ENCODE peak calls at places on chromosomes 5 and 9, in nine cellular contexts. H is non-pigmented ciliary epithelial cell; Y is effector CD4-positive, alpha-beta T cell; W is pulmonary artery endothelial cell; Q is hippocampal formation; C is thoracic aorta; F is neural progenitor cell; K is transverse colon; Z is ELR. S is an unnamed sample.
A peak's percentile ranks its signal among the peaks of the same experiment; 100 is the strongest.

GRCh38 chr5:21817668-21818419 is 1035.3 kb downstream of the CDH12 start:
- DNase-seq in Y (no peak), F (no peak), Z (peak; percentile 37), Q (no peak), H (no peak), W (no peak), K (no peak), C (no peak), S (no peak)

GRCh38 chr9:132946624-132947295 is 2.3 kb upstream of the TSC1 start:
- DNase-seq in Z (peak; percentile 85), Q (no peak), Y (no peak), K (no peak), F (peak; percentile 35), C (no peak), W (no peak), H (no peak), S (peak; percentile 43)

GRCh38 chr9:135147473-135147805 is 60.0 kb downstream of the OLFM1 start:
- DNase-seq in Y (no peak), F (no peak), H (no peak), Z (no peak), K (no peak), C (no peak), W (no peak), Q (no peak), S (no peak)

GRCh38 chr5:360277-361027 is 38.9 kb downstream of the AHRR start:
- DNase-seq in C (no peak), Y (no peak), H (no peak), Q (no peak), K (no peak), W (no peak), Z (no peak), F (no peak), S (no peak)

GRCh38 chr5:36602711-36603321 is 3.6 kb upstream of the SLC1A3 start:
- DNase-seq in F (no peak), C (no peak), W (no peak), Q (peak; percentile 32), Y (no peak), Z (no peak), H (no peak), K (no peak), S (no peak)

GRCh38 chr5:104412649-104413240 is 850.2 kb upstream of the NUDT12 start:
- DNase-seq in C (no peak), K (no peak), Y (no peak), Z (peak; percentile 23), W (no peak), F (peak; percentile 71), Q (no peak), H (peak; percentile 10), S (peak; percentile 2)

GRCh38 chr5:152942633-152943336 is 537.7 kb upstream of the NMUR2 start:
- DNase-seq in Z (no peak), W (no peak), C (no peak), Q (no peak), Y (no peak), K (no peak), H (no peak), F (no peak), S (no peak)

GRCh38 chr5:170693701-170694100 is 89.8 kb upstream of the GABRP start:
- DNase-seq in H (no peak), F (peak; percentile 60), W (no peak), C (no peak), Z (no peak), Q (no peak), Y (no peak), K (no peak), S (no peak)

GRCh38 chr9:87327567-87328125 is 170.0 kb upstream of the DAPK1 start:
- DNase-seq in C (no peak), H (no peak), Y (no peak), Q (no peak), Z (peak; percentile 28), W (no peak), F (no peak), K (no peak), S (peak; percentile 63)

GRCh38 chr9:99345936-99346335 is 123.9 kb downstream of the SEC61B start:
- DNase-seq in W (no peak), Q (no peak), H (peak; percentile 58), C (no peak), Y (no peak), K (no peak), Z (peak; percentile 74), F (no peak), S (peak; percentile 64)

GRCh38 chr5:181001947-181002346 is 13.3 kb downstream of the BTNL3 start:
- DNase-seq in Y (no peak), F (no peak), H (no peak), Z (no peak), W (no peak), Q (no peak), K (no peak), C (no peak), S (no peak)

GRCh38 chr9:110659891-110660541 is 8.6 kb upstream of the MUSK start:
- DNase-seq in Q (no peak), W (no peak), K (no peak), H (no peak), F (no peak), Z (peak; percentile 80), Y (no peak), C (no peak), S (peak; percentile 91)

GRCh38 chr9:133470427-133470924 is 8.4 kb downstream of the SLC2A6 start:
- DNase-seq in Q (no peak), Z (no peak), K (no peak), H (no peak), C (no peak), W (no peak), Y (no peak), F (no peak), S (no peak)

GRCh38 chr9:114613087-114613486 is 2.0 kb downstream of the TMEM268 start:
- DNase-seq in C (no peak), Q (no peak), K (no peak), Z (no peak), H (no peak), F (no peak), Y (no peak), W (no peak), S (no peak)

GRCh38 chr5:138789771-138790242 is 36.6 kb downstream of the CTNNA1 start:
- DNase-seq in K (no peak), Q (no peak), C (no peak), F (peak; percentile 72), W (peak; percentile 7), Z (peak; percentile 65), H (no peak), Y (no peak), S (peak; percentile 41)

GRCh38 chr9:133979124-133979920 is 12.8 kb downstream of the VAV2 start:
- DNase-seq in F (peak; percentile 71), W (no peak), C (no peak), Z (no peak), Q (no peak), K (no peak), Y (no peak), H (no peak), S (no peak)

GRCh38 chr5:59923465-59923864 is 29.9 kb upstream of the PDE4D start:
- DNase-seq in Y (no peak), Z (peak; percentile 43), C (no peak), F (peak; percentile 4), H (no peak), W (no peak), K (no peak), Q (no peak), S (peak; percentile 35)

GRCh38 chr5:157108961-157109360 is at the start of gene HAVCR2:
- DNase-seq in Q (peak; percentile 39), W (no peak), H (no peak), K (peak; percentile 42), F (no peak), C (no peak), Y (peak; percentile 11), Z (no peak), S (no peak)

GRCh38 chr9:118418887-118419620 is 714.9 kb downstream of the TLR4 start:
- DNase-seq in F (no peak), Y (no peak), Q (no peak), W (no peak), K (peak; percentile 26), H (no peak), Z (peak; percentile 1), C (no peak), S (peak; percentile 6)

GRCh38 chr9:108049026-108049591 is 559.5 kb upstream of the KLF4 start:
- DNase-seq in H (peak; percentile 89), K (no peak), F (no peak), W (no peak), C (no peak), Q (no peak), Y (no peak), Z (peak; percentile 95), S (peak; percentile 96)

GRCh38 chr5:171931163-171931562 is 75.3 kb downstream of the FBXW11 start:
- DNase-seq in H (no peak), C (no peak), K (no peak), Z (no peak), W (no peak), Q (no peak), F (no peak), Y (no peak), S (no peak)

GRCh38 chr5:170195876-170196275 is 36.9 kb upstream of the C5orf58 start:
- DNase-seq in W (no peak), Q (no peak), Y (no peak), F (peak; percentile 60), Z (no peak), H (no peak), C (no peak), K (no peak), S (no peak)

GRCh38 chr5:73448451-73449136 is at the start of gene FOXD1:
- DNase-seq in Y (peak; percentile 7), F (peak; percentile 90), C (peak; percentile 75), Q (peak; percentile 13), W (peak; percentile 27), K (peak; percentile 58), Z (peak; percentile 98), H (peak; percentile 86), S (peak; percentile 91)

GRCh38 chr5:34858798-34859197 is 19.8 kb downstream of the TTC23L start:
- DNase-seq in H (no peak), Q (no peak), K (no peak), C (no peak), F (no peak), Z (no peak), W (no peak), Y (no peak), S (no peak)

GRCh38 chr5:62268239-62268638 is 37.8 kb upstream of the KIF2A start:
- DNase-seq in Y (no peak), Z (peak; percentile 3), K (no peak), C (no peak), Q (no peak), W (no peak), F (no peak), H (no peak), S (no peak)

S was measured in RPMI7951.